ENCODE peak calls at places on chromosomes 6 and 20, in five cellular contexts. G is NAMALWA; O is HFFc6; V is left lobe of liver; I is stimulated activated CD4-positive, alpha-beta T cell treated with anti-CD3 and anti-CD28 coated beads, Interleukin-1b, Interleukin-23, amount 100 ng/mL, for 1 hour. W is an unnamed sample.

GRCh38 chr6:158496700-158497099 is 63.2 kb upstream of the TMEM181 start:
- DNase-seq in G (no peak), O (no peak), V (no peak), I (no peak), W (no peak)

GRCh38 chr6:79665725-79666551 is 34.8 kb downstream of the SH3BGRL2 start:
- DNase-seq in G (no peak), O (no peak), V (no peak), I (no peak), W (no peak)

GRCh38 chr6:30463651-30464618 is 25.4 kb upstream of the HLA-E start:
- DNase-seq in G (peak), O (peak), V (no peak), I (no peak), W (no peak)

GRCh38 chr6:144756469-144756868 is 471.3 kb downstream of the UTRN start:
- DNase-seq in G (no peak), O (no peak), V (no peak), I (no peak), W (no peak)

GRCh38 chr6:46062312-46062711 is 46.7 kb upstream of the CLIC5 start:
- DNase-seq in G (no peak), O (no peak), V (peak), I (no peak), W (no peak)

GRCh38 chr20:57876163-57876562 is 166.3 kb upstream of the PMEPA1 start:
- DNase-seq in G (no peak), O (no peak), V (peak), I (no peak), W (no peak)

GRCh38 chr6:36743538-36744441 is 46.2 kb downstream of the RAB44 start:
- DNase-seq in G (no peak), O (no peak), V (no peak), I (no peak), W (no peak)

GRCh38 chr20:10671221-10671849 is 2.5 kb downstream of the JAG1 start:
- DNase-seq in G (peak), O (peak), V (peak), I (no peak), W (peak)

GRCh38 chr6:40778918-40779317 is 191.8 kb upstream of the LRFN2 start:
- DNase-seq in G (no peak), O (no peak), V (no peak), I (no peak), W (no peak)

GRCh38 chr20:23765578-23765977 is 14.8 kb upstream of the CST1 start:
- DNase-seq in G (no peak), O (no peak), V (no peak), I (no peak), W (no peak)

GRCh38 chr6:80003841-80004198 is 629 bp upstream of the TTK start:
- DNase-seq in G (peak), O (peak), V (no peak), I (no peak), W (no peak)